ENCODE peak calls at places on chromosomes 13 and 19, in five cellular contexts. One of them, this sample, is unnamed.

GRCh38 chr13:43200307-43200706 is 176.9 kb downstream of the DNAJC15 start:
- DNase-seq in BJ: no peak
- DNase-seq in uterus: no peak
- DNase-seq in HCT116: no peak
- DNase-seq in H7: no peak
- DNase-seq in this sample: no peak

GRCh38 chr13:45907501-45907900 is 55.9 kb upstream of the SIAH3 start:
- DNase-seq in HCT116: no peak
- DNase-seq in H7: no peak
- DNase-seq in BJ: no peak
- DNase-seq in uterus: no peak
- DNase-seq in this sample: no peak

GRCh38 chr19:892243-892996 is 567 bp downstream of the MED16 start:
- DNase-seq in HCT116: no peak
- DNase-seq in uterus: no peak
- DNase-seq in H7: peak
- DNase-seq in BJ: no peak
- DNase-seq in this sample: no peak

GRCh38 chr13:107043016-107043957 is 475.4 kb upstream of the ARGLU1 start:
- DNase-seq in uterus: no peak
- DNase-seq in BJ: peak
- DNase-seq in HCT116: no peak
- DNase-seq in H7: no peak
- DNase-seq in this sample: peak

GRCh38 chr13:35598233-35598632 is 121.7 kb upstream of the MAB21L1 start:
- DNase-seq in uterus: no peak
- DNase-seq in BJ: no peak
- DNase-seq in H7: no peak
- DNase-seq in HCT116: no peak
- DNase-seq in this sample: no peak

GRCh38 chr13:29503041-29503837 is 92.2 kb downstream of the SLC7A1 start:
- DNase-seq in uterus: no peak
- DNase-seq in H7: peak
- DNase-seq in HCT116: no peak
- DNase-seq in BJ: no peak
- DNase-seq in this sample: no peak

GRCh38 chr13:30178976-30179375 is 128.4 kb downstream of the KATNAL1 start:
- DNase-seq in H7: no peak
- DNase-seq in uterus: no peak
- DNase-seq in HCT116: no peak
- DNase-seq in BJ: no peak
- DNase-seq in this sample: no peak

GRCh38 chr13:31264146-31264545 is 64.4 kb downstream of the B3GLCT start:
- DNase-seq in BJ: no peak
- DNase-seq in uterus: no peak
- DNase-seq in H7: no peak
- DNase-seq in HCT116: no peak
- DNase-seq in this sample: no peak

GRCh38 chr13:46124531-46124966 is 19.7 kb upstream of the CPB2 start:
- DNase-seq in BJ: no peak
- DNase-seq in uterus: no peak
- DNase-seq in HCT116: no peak
- DNase-seq in H7: no peak
- DNase-seq in this sample: no peak

GRCh38 chr19:45901432-45901903 is 945 bp downstream of the MYPOP start:
- DNase-seq in BJ: no peak
- DNase-seq in H7: peak
- DNase-seq in uterus: peak
- DNase-seq in HCT116: no peak
- DNase-seq in this sample: no peak

DNA sequence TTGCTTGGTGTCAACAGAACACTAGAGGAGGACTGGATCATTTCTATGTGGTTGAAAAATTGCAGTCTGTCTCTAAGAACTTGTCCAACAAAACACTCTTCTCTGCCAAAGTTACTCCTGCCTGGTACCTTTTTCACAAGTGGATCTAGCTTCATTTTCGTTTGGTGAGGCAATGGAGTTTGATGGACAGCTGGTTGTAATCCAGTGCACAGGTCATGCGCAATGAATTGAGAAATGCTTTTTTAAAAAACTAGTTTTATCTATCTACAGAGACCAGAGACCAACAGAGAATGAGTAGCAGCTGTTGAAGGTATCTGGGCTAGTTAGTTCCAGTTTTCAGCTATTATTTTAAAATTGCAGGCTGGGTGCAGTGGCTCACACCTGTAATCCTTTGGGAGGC is 12.0 kb upstream of the KBTBD6 start:
- DNase-seq in uterus: no peak
- DNase-seq in BJ: no peak
- DNase-seq in H7: no peak
- DNase-seq in HCT116: no peak
- DNase-seq in this sample: no peak
- H3K4me3 ChIP-seq in uterus: no peak
- H3K4me3 ChIP-seq in BJ: no peak
- H3K4me3 ChIP-seq in H7: no peak
- H3K4me3 ChIP-seq in HCT116: no peak
- H3K4me3 ChIP-seq in this sample: no peak

GRCh38 chr19:7072541-7072940 is 3.0 kb downstream of the ZNF557 start:
- DNase-seq in HCT116: no peak
- DNase-seq in uterus: no peak
- DNase-seq in H7: no peak
- DNase-seq in BJ: no peak
- DNase-seq in this sample: no peak

GRCh38 chr19:7069904-7070226 is 362 bp downstream of the ZNF557 start:
- DNase-seq in HCT116: no peak
- DNase-seq in uterus: no peak
- DNase-seq in H7: no peak
- DNase-seq in BJ: no peak
- DNase-seq in this sample: no peak

GRCh38 chr19:7067716-7068115 is 1.8 kb upstream of the ZNF557 start:
- DNase-seq in BJ: no peak
- DNase-seq in H7: no peak
- DNase-seq in HCT116: no peak
- DNase-seq in uterus: no peak
- DNase-seq in this sample: no peak

GRCh38 chr19:7069042-7069903 is at the start of gene ZNF557:
- DNase-seq in HCT116: peak
- DNase-seq in BJ: peak
- DNase-seq in H7: peak
- DNase-seq in uterus: peak
- DNase-seq in this sample: peak

GRCh38 chr19:7068599-7068998 is 904 bp upstream of the ZNF557 start:
- DNase-seq in BJ: no peak
- DNase-seq in uterus: no peak
- DNase-seq in HCT116: no peak
- DNase-seq in H7: no peak
- DNase-seq in this sample: no peak
- H3K4me3 ChIP-seq in BJ: no peak
- H3K4me3 ChIP-seq in uterus: no peak
- H3K4me3 ChIP-seq in HCT116: peak
- H3K4me3 ChIP-seq in H7: no peak
- H3K4me3 ChIP-seq in this sample: peak

DNA sequence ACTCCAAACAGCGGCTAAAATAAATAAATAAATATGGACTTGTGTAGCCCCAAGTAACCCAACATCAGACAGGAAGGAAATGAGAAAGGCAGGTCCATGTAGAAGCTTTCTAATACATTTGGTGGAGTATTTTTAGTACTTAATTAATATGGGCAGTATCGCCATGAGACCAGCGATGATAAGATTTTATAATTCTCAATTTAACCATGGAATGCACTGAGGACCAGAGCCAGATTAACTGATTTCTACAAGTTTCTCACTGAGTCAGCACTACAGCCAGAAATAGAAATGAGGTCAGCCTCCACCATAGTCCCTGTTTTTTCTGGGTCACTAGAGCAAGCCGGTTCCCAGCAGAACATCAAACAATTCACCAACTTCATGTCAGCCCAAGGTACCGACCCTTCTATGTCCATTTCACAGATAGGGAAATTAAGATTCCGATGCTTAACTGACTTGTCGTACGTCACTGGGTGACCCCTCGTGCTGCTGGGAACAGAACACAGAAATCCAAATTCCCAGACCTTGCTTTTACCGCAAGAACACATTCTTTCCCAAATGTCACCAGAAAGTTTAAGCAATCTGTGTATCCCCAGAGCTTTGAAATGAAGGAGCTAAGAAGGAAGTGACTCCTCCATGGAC is 90.4 kb downstream of the COL4A1 start:
- DNase-seq in uterus: peak
- DNase-seq in HCT116: no peak
- DNase-seq in BJ: no peak
- DNase-seq in H7: no peak
- DNase-seq in this sample: no peak
- H3K4me3 ChIP-seq in uterus: no peak
- H3K4me3 ChIP-seq in HCT116: no peak
- H3K4me3 ChIP-seq in BJ: no peak
- H3K4me3 ChIP-seq in H7: no peak
- H3K4me3 ChIP-seq in this sample: no peak

DNA sequence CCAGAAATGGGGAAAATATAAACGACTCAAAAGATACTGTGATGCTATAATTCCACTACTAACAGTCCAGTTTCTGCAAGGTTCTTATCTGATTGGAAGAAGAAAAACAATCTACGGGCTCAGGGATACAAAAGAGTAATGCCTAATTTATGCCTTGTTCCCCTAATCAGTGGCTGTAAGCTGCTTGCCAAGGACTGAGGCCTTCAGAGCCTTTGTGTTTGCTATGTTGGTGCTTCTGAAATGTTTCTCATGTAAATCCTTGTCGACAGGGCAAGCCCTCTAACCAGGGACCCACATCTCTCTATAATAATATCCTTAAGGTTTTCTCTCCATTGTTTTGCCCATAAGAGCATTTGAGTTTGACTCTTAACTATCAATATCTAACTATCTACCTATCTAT is 89.7 kb upstream of the CLDN10 start:
- DNase-seq in uterus: no peak
- DNase-seq in BJ: no peak
- DNase-seq in H7: no peak
- DNase-seq in HCT116: no peak
- DNase-seq in this sample: no peak
- H3K4me3 ChIP-seq in uterus: no peak
- H3K4me3 ChIP-seq in BJ: no peak
- H3K4me3 ChIP-seq in H7: no peak
- H3K4me3 ChIP-seq in HCT116: no peak
- H3K4me3 ChIP-seq in this sample: no peak

GRCh38 chr19:19782783-19783182 is 38.8 kb downstream of the ZNF506 start:
- DNase-seq in HCT116: no peak
- DNase-seq in H7: no peak
- DNase-seq in uterus: no peak
- DNase-seq in BJ: no peak
- DNase-seq in this sample: no peak
- H3K4me3 ChIP-seq in HCT116: no peak
- H3K4me3 ChIP-seq in H7: no peak
- H3K4me3 ChIP-seq in uterus: no peak
- H3K4me3 ChIP-seq in BJ: no peak
- H3K4me3 ChIP-seq in this sample: no peak

DNA sequence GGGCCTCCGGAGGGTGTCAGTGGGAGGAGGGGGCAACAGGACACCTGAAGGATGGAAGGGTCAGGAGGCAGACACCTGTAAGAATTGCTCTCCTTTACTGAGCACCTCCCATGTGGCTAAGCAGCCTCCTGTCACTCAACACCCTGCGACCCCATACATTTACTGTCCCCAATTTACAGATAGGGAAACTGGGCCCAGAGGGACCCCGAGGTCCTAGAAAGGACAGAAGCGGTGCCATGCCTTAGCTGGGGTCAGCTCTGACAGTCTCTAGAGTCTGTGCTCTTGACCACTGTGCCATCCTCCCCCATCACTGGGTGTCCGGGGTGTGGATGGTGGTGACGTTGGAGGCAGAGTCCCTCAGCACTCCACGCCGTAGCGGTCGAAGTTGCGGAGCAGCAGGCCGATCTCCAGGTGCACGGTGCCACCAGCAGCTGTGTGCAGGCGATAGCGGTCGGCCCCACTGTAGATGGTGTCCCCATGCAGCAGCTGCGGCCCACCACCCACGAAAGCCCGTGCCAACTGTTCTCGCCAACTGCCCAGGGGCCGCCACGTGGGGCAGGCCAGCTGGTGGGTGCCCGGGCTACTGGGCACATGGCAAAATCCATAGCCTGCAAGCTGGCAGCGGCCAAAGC is 737 bp upstream of the TGFB1 start:
- DNase-seq in BJ: no peak
- DNase-seq in HCT116: no peak
- DNase-seq in H7: peak
- DNase-seq in uterus: peak
- DNase-seq in this sample: no peak
- H3K4me3 ChIP-seq in BJ: peak
- H3K4me3 ChIP-seq in HCT116: peak
- H3K4me3 ChIP-seq in H7: peak
- H3K4me3 ChIP-seq in uterus: peak
- H3K4me3 ChIP-seq in this sample: peak

DNA sequence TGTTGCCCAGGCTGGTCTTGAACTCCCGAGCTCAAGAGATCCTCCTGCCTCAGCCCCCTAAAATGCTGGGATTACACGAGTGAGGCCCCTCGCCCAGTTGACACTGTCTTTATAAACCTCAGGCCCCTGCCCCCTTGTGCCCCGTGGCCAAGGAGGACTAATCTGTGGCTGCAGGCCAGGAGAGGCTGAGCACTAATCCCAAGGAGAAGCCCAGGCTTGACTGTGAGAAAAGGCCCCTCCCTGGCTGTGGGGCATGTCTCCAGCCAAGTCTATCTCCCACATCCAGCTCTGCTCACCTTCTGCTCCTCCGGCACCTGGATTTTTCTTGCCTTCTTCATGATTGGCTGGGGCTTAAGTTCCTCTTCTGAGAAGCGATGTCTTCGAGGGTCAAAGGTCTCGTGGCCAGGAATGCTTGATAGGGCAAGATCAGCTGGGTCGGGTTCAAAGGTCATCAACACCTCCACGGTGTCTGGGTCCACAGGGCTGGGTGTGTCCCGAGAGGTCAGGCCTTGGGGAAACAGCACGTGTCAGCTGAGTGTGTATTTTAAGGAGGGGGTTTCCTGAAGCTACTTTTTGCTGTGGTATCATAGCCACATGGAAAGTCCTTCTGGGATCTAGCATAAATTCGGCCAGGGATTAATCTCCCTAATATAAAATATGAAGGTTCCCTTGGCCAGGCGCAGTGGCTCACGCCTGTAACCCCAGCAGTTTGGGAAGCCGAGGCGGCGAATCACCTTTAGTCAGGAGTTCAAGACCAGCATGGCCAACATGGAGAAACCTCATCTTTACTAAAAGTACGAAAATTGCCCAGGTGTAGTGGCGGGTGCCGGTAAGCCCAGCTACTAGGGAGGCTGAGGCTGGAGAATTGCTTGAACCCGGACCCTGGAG is 3.8 kb downstream of the DBP start:
- DNase-seq in H7: peak
- DNase-seq in uterus: no peak
- DNase-seq in BJ: no peak
- DNase-seq in HCT116: no peak
- DNase-seq in this sample: no peak
- H3K4me3 ChIP-seq in H7: no peak
- H3K4me3 ChIP-seq in uterus: peak
- H3K4me3 ChIP-seq in BJ: no peak
- H3K4me3 ChIP-seq in HCT116: peak
- H3K4me3 ChIP-seq in this sample: no peak